ENCODE peak calls at places on chromosome 2, in eight cellular contexts. R is GF-D8; W is stimulated activated CD4-positive, alpha-beta T cell treated with anti-CD3 and anti-CD28 coated beads, TNF-alpha, amount 100 ng/mL, for 4 hours; D is H7; B is iPS-NIHi11; T is epithelial cell of prostate; V is K562; C is A549. K is an unnamed sample.

GRCh38 chr2:113979172-113980128 is 89.6 kb downstream of the ACTR3 start:
- DNase-seq in R (no peak), W (peak; percentile 13), D (peak; percentile 75), B (peak; percentile 72), T (no peak), V (peak; percentile 24), C (peak; percentile 46), K (no peak)

GRCh38 chr2:38290332-38290731 is 86.7 kb downstream of the ATL2 start:
- DNase-seq in R (no peak), W (no peak), D (no peak), B (no peak), T (no peak), V (no peak), C (no peak), K (no peak)

GRCh38 chr2:45889620-45890019 is 238.1 kb downstream of the PRKCE start:
- DNase-seq in R (no peak), W (no peak), D (no peak), B (no peak), T (no peak), V (no peak), C (no peak), K (no peak)

GRCh38 chr2:43840961-43841360 is 2.2 kb downstream of the ABCG8 start:
- DNase-seq in R (no peak), W (no peak), D (peak; percentile 6), B (peak; percentile 6), T (no peak), V (no peak), C (no peak), K (no peak)

GRCh38 chr2:58680938-58681337 is 439.8 kb upstream of the FANCL start:
- DNase-seq in R (no peak), W (no peak), D (no peak), B (no peak), T (no peak), V (no peak), C (no peak), K (no peak)

GRCh38 chr2:101328474-101329007 is 20.0 kb upstream of the RNF149 start:
- DNase-seq in R (peak; percentile 100), W (no peak), D (no peak), B (no peak), T (peak; percentile 80), V (no peak), C (no peak), K (no peak)

GRCh38 chr2:1730047-1730937 is 14.0 kb downstream of the PXDN start:
- DNase-seq in R (no peak), W (no peak), D (peak; percentile 74), B (peak; percentile 48), T (no peak), V (no peak), C (no peak), K (no peak)

GRCh38 chr2:96164459-96165184 is 19.4 kb upstream of the DUSP2 start:
- DNase-seq in R (no peak), W (no peak), D (peak; percentile 88), B (peak; percentile 64), T (no peak), V (no peak), C (no peak), K (no peak)

GRCh38 chr2:236240228-236240990 is 23.8 kb downstream of the ASB18 start:
- DNase-seq in R (no peak), W (no peak), D (peak; percentile 67), B (peak; percentile 33), T (no peak), V (no peak), C (no peak), K (no peak)

GRCh38 chr2:88210132-88211004 is 40.2 kb downstream of the THNSL2 start:
- DNase-seq in R (no peak), W (no peak), D (no peak), B (no peak), T (no peak), V (no peak), C (no peak), K (no peak)

GRCh38 chr2:238169708-238170251 is 11.0 kb downstream of the ERFE start:
- DNase-seq in R (peak; percentile 20), W (no peak), D (no peak), B (peak; percentile 43), T (peak; percentile 78), V (no peak), C (peak; percentile 46), K (peak; percentile 68)